ENCODE peak calls at places on chromosome 4, in four cellular contexts. D is H9, S is IMR-90, K is mesenchymal stem cell. O is an unnamed sample.

GRCh38 chr4:139330283-139330682 is 28.0 kb upstream of the NDUFC1 start:
- DNase-seq in D (no peak), S (no peak), K (no peak), O (no peak)

GRCh38 chr4:182872886-182873285 is 44.3 kb downstream of the DCTD start:
- DNase-seq in D (no peak), S (no peak), K (no peak), O (no peak)

GRCh38 chr4:56414135-56414675 is 21.2 kb downstream of the PPAT start:
- DNase-seq in D (no peak), S (peak), K (peak), O (peak)

GRCh38 chr4:120070191-120070590 is 3.5 kb upstream of the MAD2L1 start:
- DNase-seq in D (no peak), S (peak), K (no peak), O (no peak)

GRCh38 chr4:10456270-10457254 is 664 bp downstream of the ZNF518B start:
- DNase-seq in D (peak), S (peak), K (peak), O (peak)

GRCh38 chr4:144582975-144583374 is 63.0 kb upstream of the HHIP start:
- DNase-seq in D (no peak), S (peak), K (no peak), O (no peak)

GRCh38 chr4:93834371-93835066 is 6.0 kb downstream of the ATOH1 start:
- DNase-seq in D (peak), S (no peak), K (no peak), O (peak)

GRCh38 chr4:120963449-120963848 is 40.9 kb upstream of the PRDM5 start:
- DNase-seq in D (no peak), S (no peak), K (no peak), O (no peak)

GRCh38 chr4:155509619-155510018 is 132.9 kb upstream of the MAP9 start:
- DNase-seq in D (no peak), S (peak), K (peak), O (no peak)

GRCh38 chr4:70531981-70532380 is 13.6 kb downstream of the AMTN start:
- DNase-seq in D (no peak), S (no peak), K (no peak), O (peak)

GRCh38 chr4:88870428-88870827 is 172.8 kb upstream of the NAP1L5 start:
- DNase-seq in D (no peak), S (no peak), K (no peak), O (no peak)

GRCh38 chr4:7383251-7383650 is 51.5 kb downstream of the PSAPL1 start:
- DNase-seq in D (peak), S (no peak), K (no peak), O (no peak)

GRCh38 chr4:107167051-107167450 is 130.9 kb upstream of the DKK2 start:
- DNase-seq in D (no peak), S (no peak), K (no peak), O (no peak)

GRCh38 chr4:127609484-127609883 is 23.3 kb upstream of the INTU start:
- DNase-seq in D (no peak), S (no peak), K (no peak), O (no peak)

GRCh38 chr4:10810411-10810810 is 125.8 kb upstream of the CLNK start:
- DNase-seq in D (no peak), S (no peak), K (no peak), O (peak)

GRCh38 chr4:4384837-4385236 is 2.1 kb upstream of the NSG1 start:
- DNase-seq in D (peak), S (peak), K (peak), O (peak)

GRCh38 chr4:55348436-55348835 is 2.4 kb downstream of the SRD5A3 start:
- DNase-seq in D (no peak), S (peak), K (peak), O (no peak)

GRCh38 chr4:159150380-159150779 is 47.5 kb downstream of the RAPGEF2 start:
- DNase-seq in D (no peak), S (no peak), K (no peak), O (no peak)

GRCh38 chr4:7168106-7168505 is 24.2 kb upstream of the SORCS2 start:
- DNase-seq in D (peak), S (no peak), K (no peak), O (no peak)

GRCh38 chr4:119585771-119586170 is 42.8 kb downstream of the PDE5A start:
- DNase-seq in D (no peak), S (peak), K (peak), O (no peak)

GRCh38 chr4:102641796-102642195 is 119.0 kb downstream of the MANBA start:
- DNase-seq in D (no peak), S (no peak), K (no peak), O (no peak)

GRCh38 chr4:84887824-84888223 is 78.7 kb downstream of the WDFY3 start:
- DNase-seq in D (no peak), S (peak), K (peak), O (no peak)

GRCh38 chr4:101010987-101011386 is 336.3 kb downstream of the PPP3CA start:
- DNase-seq in D (no peak), S (no peak), K (no peak), O (no peak)

GRCh38 chr4:118337954-118338353 is 14.8 kb downstream of the PRSS12 start:
- DNase-seq in D (no peak), S (peak), K (no peak), O (no peak)

GRCh38 chr4:169201144-169202124 is 69.3 kb downstream of the SH3RF1 start:
- DNase-seq in D (no peak), S (no peak), K (peak), O (no peak)

GRCh38 chr4:174681723-174682300 is 147.2 kb downstream of the GLRA3 start:
- DNase-seq in D (no peak), S (peak), K (peak), O (peak)

GRCh38 chr4:169315530-169316306 is 45.0 kb upstream of the SH3RF1 start:
- DNase-seq in D (no peak), S (peak), K (peak), O (peak)

GRCh38 chr4:76615999-76616398 is 181.0 kb downstream of the SHROOM3 start:
- DNase-seq in D (no peak), S (no peak), K (no peak), O (no peak)

GRCh38 chr4:144371479-144371878 is 231.0 kb upstream of the GYPA start:
- DNase-seq in D (no peak), S (no peak), K (no peak), O (no peak)

GRCh38 chr4:92270908-92271307 is 32.9 kb upstream of the GRID2 start:
- DNase-seq in D (no peak), S (no peak), K (no peak), O (peak)
- H2BK5ac ChIP-seq in D (no peak), S (no peak), K (no peak), O (no peak)

GRCh38 chr4:147820975-147821374 is 89.1 kb downstream of the ARHGAP10 start:
- DNase-seq in D (no peak), S (no peak), K (no peak), O (no peak)
- H3K4me2 ChIP-seq in D (no peak), S (no peak), K (no peak), O (no peak)

GRCh38 chr4:146521543-146522097 is at the start of gene SLC10A7:
- DNase-seq in D (peak), S (peak), K (peak), O (peak)

GRCh38 chr4:146522862-146523205 is 1.1 kb upstream of the SLC10A7 start:
- DNase-seq in D (no peak), S (peak), K (peak), O (peak)

GRCh38 chr4:146524663-146525062 is 2.9 kb upstream of the SLC10A7 start:
- DNase-seq in D (no peak), S (no peak), K (no peak), O (no peak)

GRCh38 chr4:146522098-146522861 is 540 bp upstream of the SLC10A7 start:
- DNase-seq in D (peak), S (peak), K (peak), O (peak)

GRCh38 chr4:146520894-146521542 is 722 bp downstream of the SLC10A7 start:
- DNase-seq in D (no peak), S (peak), K (peak), O (no peak)
- H2BK5ac ChIP-seq in D (no peak), S (peak), K (no peak), O (no peak)

GRCh38 chr4:126271266-126271665 is 956.5 kb downstream of the FAT4 start:
- DNase-seq in D (no peak), S (no peak), K (no peak), O (peak)
- H3K4me2 ChIP-seq in D (no peak), S (no peak), K (no peak), O (no peak)

GRCh38 chr4:189940178-189941004 is at the start of gene FRG1:
- DNase-seq in D (peak), S (peak), K (peak), O (peak)
- H2BK5ac ChIP-seq in D (no peak), S (peak), K (no peak), O (no peak)

DNA sequence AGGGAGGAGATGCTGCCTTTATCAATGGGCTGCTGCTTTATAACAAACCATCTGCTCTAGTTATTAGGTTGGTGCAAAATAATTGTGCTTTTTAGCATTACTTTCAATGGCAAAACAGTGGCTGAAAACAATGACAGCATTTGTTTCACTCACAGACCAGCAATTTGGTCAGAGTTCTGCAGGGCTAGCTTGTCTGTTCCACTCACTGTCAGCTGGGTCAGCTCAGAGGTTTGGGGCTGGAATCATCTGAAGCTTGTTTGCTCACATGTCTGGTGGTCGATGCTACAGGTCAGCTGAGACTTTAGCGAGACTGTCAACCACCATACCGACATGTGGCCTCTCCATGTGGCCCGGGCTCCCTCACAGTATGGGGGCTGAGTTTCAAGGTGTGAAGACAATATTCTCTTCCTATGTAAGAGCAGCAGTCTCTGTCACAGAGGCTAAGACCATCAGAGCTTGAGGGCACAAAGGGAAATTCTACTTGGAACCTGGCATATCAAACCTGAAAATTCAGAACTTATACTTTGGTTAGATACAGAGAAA is 81.3 kb upstream of the LIMCH1 start:
- DNase-seq in D (no peak), S (no peak), K (no peak), O (no peak)
- H3K4me2 ChIP-seq in D (no peak), S (no peak), K (no peak), O (no peak)

DNA sequence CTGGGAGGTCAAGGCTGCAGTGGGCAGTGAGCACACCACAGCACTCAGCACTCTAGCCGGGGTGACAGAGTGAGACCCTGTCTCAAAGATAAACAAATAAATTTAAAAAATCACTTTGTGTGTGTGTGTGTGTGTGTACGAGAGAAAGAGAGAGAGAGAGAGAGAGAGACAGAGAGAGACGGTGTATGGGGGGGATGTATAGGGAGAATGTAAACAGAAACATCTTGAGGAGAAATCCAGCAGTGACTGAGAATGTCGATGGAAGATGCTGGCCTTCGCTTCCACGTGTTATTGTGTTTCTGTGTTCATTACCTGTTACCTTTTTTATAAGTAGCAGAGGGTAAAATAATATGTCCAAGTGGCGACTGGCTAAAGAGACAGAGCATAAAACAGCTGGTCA is 23.6 kb upstream of the RBPJ start:
- DNase-seq in D (no peak), S (no peak), K (no peak), O (no peak)
- H2BK5ac ChIP-seq in D (no peak), S (peak), K (no peak), O (no peak)

DNA sequence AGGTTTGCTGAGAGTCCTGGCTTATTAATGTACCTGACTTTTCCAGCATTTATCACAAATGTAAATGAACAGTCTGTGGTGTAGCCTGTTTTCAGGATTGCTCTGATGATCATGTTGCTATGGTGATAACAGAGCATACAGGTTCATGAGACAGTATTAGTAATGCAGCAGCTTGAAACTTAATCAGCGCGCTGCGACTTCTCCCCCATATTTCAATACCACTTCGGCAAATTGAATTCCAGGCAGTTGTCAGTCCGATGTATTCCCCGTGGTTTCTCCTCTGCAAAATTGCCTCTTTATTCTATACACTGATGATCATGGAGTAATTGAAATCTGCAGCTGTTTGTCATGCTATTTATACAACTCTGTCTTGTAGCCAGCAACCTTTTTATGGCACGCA is 239.3 kb downstream of the C4orf33 start:
- DNase-seq in D (no peak), S (no peak), K (no peak), O (no peak)
- H3K4me2 ChIP-seq in D (no peak), S (no peak), K (no peak), O (no peak)